ENCODE peak calls at places on chromosomes 4 and X, in seven cellular contexts. One of them, this sample, is unnamed.
A peak's percentile ranks its signal among the peaks of the same experiment; 100 is the strongest.

GRCh38 chr4:74223801-74224200 is 65.9 kb downstream of the MTHFD2L start:
- DNase-seq in epithelial cell of esophagus: peak; percentile 77
- DNase-seq in IMR-90: peak; percentile 59
- DNase-seq in B cell: no peak
- DNase-seq in caudate nucleus: no peak
- DNase-seq in endothelial cell: no peak
- DNase-seq in mucosa of gallbladder: no peak
- DNase-seq in this sample: no peak

GRCh38 chr4:88211473-88212252 is 53.2 kb upstream of the ABCG2 start:
- DNase-seq in epithelial cell of esophagus: peak; percentile 50
- DNase-seq in IMR-90: peak; percentile 46
- DNase-seq in B cell: peak; percentile 69
- DNase-seq in caudate nucleus: peak; percentile 52
- DNase-seq in endothelial cell: peak; percentile 64
- DNase-seq in mucosa of gallbladder: peak; percentile 58
- DNase-seq in this sample: peak; percentile 72

GRCh38 chr4:6799091-6799490 is 16.6 kb downstream of the KIAA0232 start:
- DNase-seq in epithelial cell of esophagus: no peak
- DNase-seq in IMR-90: no peak
- DNase-seq in B cell: no peak
- DNase-seq in caudate nucleus: no peak
- DNase-seq in endothelial cell: no peak
- DNase-seq in mucosa of gallbladder: no peak
- DNase-seq in this sample: no peak

GRCh38 chrX:118523920-118524319 is 28.3 kb downstream of the DOCK11 start:
- DNase-seq in epithelial cell of esophagus: no peak
- DNase-seq in IMR-90: no peak
- DNase-seq in B cell: peak; percentile 23
- DNase-seq in caudate nucleus: no peak
- DNase-seq in endothelial cell: no peak
- DNase-seq in mucosa of gallbladder: no peak
- DNase-seq in this sample: no peak

GRCh38 chrX:141642979-141643378 is 53.5 kb downstream of the SPANXA2 start:
- DNase-seq in epithelial cell of esophagus: peak; percentile 1
- DNase-seq in IMR-90: peak; percentile 15
- DNase-seq in B cell: no peak
- DNase-seq in caudate nucleus: no peak
- DNase-seq in endothelial cell: no peak
- DNase-seq in mucosa of gallbladder: no peak
- DNase-seq in this sample: peak; percentile 3

GRCh38 chrX:74232859-74233258 is 71.1 kb upstream of the ZCCHC13 start:
- DNase-seq in epithelial cell of esophagus: peak; percentile 44
- DNase-seq in IMR-90: peak; percentile 23
- DNase-seq in B cell: no peak
- DNase-seq in caudate nucleus: no peak
- DNase-seq in endothelial cell: no peak
- DNase-seq in mucosa of gallbladder: no peak
- DNase-seq in this sample: no peak

GRCh38 chr4:54663181-54663580 is 5.4 kb downstream of the KIT start:
- DNase-seq in epithelial cell of esophagus: no peak
- DNase-seq in IMR-90: no peak
- DNase-seq in B cell: no peak
- DNase-seq in caudate nucleus: no peak
- DNase-seq in endothelial cell: no peak
- DNase-seq in mucosa of gallbladder: no peak
- DNase-seq in this sample: no peak

GRCh38 chr4:142376204-142376603 is 469.9 kb downstream of the INPP4B start:
- DNase-seq in epithelial cell of esophagus: no peak
- DNase-seq in IMR-90: no peak
- DNase-seq in B cell: no peak
- DNase-seq in caudate nucleus: no peak
- DNase-seq in endothelial cell: no peak
- DNase-seq in mucosa of gallbladder: no peak
- DNase-seq in this sample: no peak

GRCh38 chr4:98514930-98515809 is 143.2 kb downstream of the TSPAN5 start:
- DNase-seq in epithelial cell of esophagus: no peak
- DNase-seq in IMR-90: peak; percentile 54
- DNase-seq in B cell: no peak
- DNase-seq in caudate nucleus: no peak
- DNase-seq in endothelial cell: no peak
- DNase-seq in mucosa of gallbladder: no peak
- DNase-seq in this sample: no peak

GRCh38 chr4:90419124-90419711 is 292.0 kb downstream of the CCSER1 start:
- DNase-seq in epithelial cell of esophagus: peak; percentile 59
- DNase-seq in IMR-90: peak; percentile 37
- DNase-seq in B cell: peak; percentile 19
- DNase-seq in caudate nucleus: no peak
- DNase-seq in endothelial cell: no peak
- DNase-seq in mucosa of gallbladder: no peak
- DNase-seq in this sample: peak; percentile 9

GRCh38 chrX:146707781-146708180 is 101.8 kb upstream of the CXorf51B start:
- DNase-seq in epithelial cell of esophagus: no peak
- DNase-seq in IMR-90: no peak
- DNase-seq in B cell: no peak
- DNase-seq in caudate nucleus: no peak
- DNase-seq in endothelial cell: no peak
- DNase-seq in mucosa of gallbladder: no peak
- DNase-seq in this sample: no peak

GRCh38 chrX:40102393-40103381 is 4.9 kb upstream of the BCOR start:
- DNase-seq in epithelial cell of esophagus: no peak
- DNase-seq in IMR-90: no peak
- DNase-seq in B cell: no peak
- DNase-seq in caudate nucleus: no peak
- DNase-seq in endothelial cell: no peak
- DNase-seq in mucosa of gallbladder: no peak
- DNase-seq in this sample: peak; percentile 49

GRCh38 chrX:141619336-141619735 is 29.8 kb downstream of the SPANXA2 start:
- DNase-seq in epithelial cell of esophagus: no peak
- DNase-seq in IMR-90: peak; percentile 42
- DNase-seq in B cell: no peak
- DNase-seq in caudate nucleus: no peak
- DNase-seq in endothelial cell: no peak
- DNase-seq in mucosa of gallbladder: no peak
- DNase-seq in this sample: no peak

GRCh38 chrX:19064175-19064574 is 58.1 kb downstream of the ADGRG2 start:
- DNase-seq in epithelial cell of esophagus: peak; percentile 72
- DNase-seq in IMR-90: peak; percentile 69
- DNase-seq in B cell: no peak
- DNase-seq in caudate nucleus: no peak
- DNase-seq in endothelial cell: no peak
- DNase-seq in mucosa of gallbladder: no peak
- DNase-seq in this sample: no peak

GRCh38 chr4:110165382-110166285 is 32.8 kb downstream of the ELOVL6 start:
- DNase-seq in epithelial cell of esophagus: peak; percentile 91
- DNase-seq in IMR-90: peak; percentile 83
- DNase-seq in B cell: no peak
- DNase-seq in caudate nucleus: peak; percentile 50
- DNase-seq in endothelial cell: no peak
- DNase-seq in mucosa of gallbladder: peak; percentile 31
- DNase-seq in this sample: no peak

GRCh38 chr4:151460434-151460833 is 51.5 kb downstream of the FHIP1A start:
- DNase-seq in epithelial cell of esophagus: no peak
- DNase-seq in IMR-90: no peak
- DNase-seq in B cell: no peak
- DNase-seq in caudate nucleus: no peak
- DNase-seq in endothelial cell: no peak
- DNase-seq in mucosa of gallbladder: no peak
- DNase-seq in this sample: no peak

GRCh38 chrX:135003876-135004623 is 13.3 kb downstream of the SMIM10 start:
- DNase-seq in epithelial cell of esophagus: peak; percentile 89
- DNase-seq in IMR-90: peak; percentile 87
- DNase-seq in B cell: peak; percentile 86
- DNase-seq in caudate nucleus: peak; percentile 89
- DNase-seq in endothelial cell: peak; percentile 86
- DNase-seq in mucosa of gallbladder: peak; percentile 91
- DNase-seq in this sample: peak; percentile 92

GRCh38 chrX:68286076-68286475 is 147.2 kb downstream of the OPHN1 start:
- DNase-seq in epithelial cell of esophagus: no peak
- DNase-seq in IMR-90: peak; percentile 40
- DNase-seq in B cell: no peak
- DNase-seq in caudate nucleus: no peak
- DNase-seq in endothelial cell: no peak
- DNase-seq in mucosa of gallbladder: no peak
- DNase-seq in this sample: no peak

GRCh38 chr4:151324449-151325319 is 721 bp downstream of the SH3D19 start:
- DNase-seq in epithelial cell of esophagus: peak; percentile 37
- DNase-seq in IMR-90: peak; percentile 47
- DNase-seq in B cell: no peak
- DNase-seq in caudate nucleus: no peak
- DNase-seq in endothelial cell: peak; percentile 38
- DNase-seq in mucosa of gallbladder: peak; percentile 61
- DNase-seq in this sample: peak; percentile 85

GRCh38 chr4:5888222-5888701 is 4.6 kb downstream of the CRMP1 start:
- DNase-seq in epithelial cell of esophagus: no peak
- DNase-seq in IMR-90: no peak
- DNase-seq in B cell: no peak
- DNase-seq in caudate nucleus: peak; percentile 34
- DNase-seq in endothelial cell: peak; percentile 53
- DNase-seq in mucosa of gallbladder: no peak
- DNase-seq in this sample: peak; percentile 78

GRCh38 chrX:10618911-10619310 is 1.5 kb downstream of the MID1 start:
- DNase-seq in epithelial cell of esophagus: no peak
- DNase-seq in IMR-90: no peak
- DNase-seq in B cell: peak; percentile 6
- DNase-seq in caudate nucleus: no peak
- DNase-seq in endothelial cell: no peak
- DNase-seq in mucosa of gallbladder: no peak
- DNase-seq in this sample: no peak

GRCh38 chrX:1534321-1535168 is 2.4 kb downstream of the P2RY8 start:
- DNase-seq in epithelial cell of esophagus: no peak
- DNase-seq in IMR-90: no peak
- DNase-seq in B cell: peak; percentile 57
- DNase-seq in caudate nucleus: no peak
- DNase-seq in endothelial cell: no peak
- DNase-seq in mucosa of gallbladder: no peak
- DNase-seq in this sample: no peak

GRCh38 chr4:88382621-88383020 is 4.0 kb downstream of the HERC6 start:
- DNase-seq in epithelial cell of esophagus: peak; percentile 17
- DNase-seq in IMR-90: no peak
- DNase-seq in B cell: peak; percentile 19
- DNase-seq in caudate nucleus: no peak
- DNase-seq in endothelial cell: no peak
- DNase-seq in mucosa of gallbladder: no peak
- DNase-seq in this sample: no peak

GRCh38 chr4:118774989-118775388 is 60.9 kb downstream of the SEC24D start:
- DNase-seq in epithelial cell of esophagus: peak; percentile 38
- DNase-seq in IMR-90: peak; percentile 61
- DNase-seq in B cell: no peak
- DNase-seq in caudate nucleus: no peak
- DNase-seq in endothelial cell: no peak
- DNase-seq in mucosa of gallbladder: no peak
- DNase-seq in this sample: no peak

GRCh38 chrX:1561164-1561563 is 24.2 kb upstream of the P2RY8 start:
- DNase-seq in epithelial cell of esophagus: no peak
- DNase-seq in IMR-90: no peak
- DNase-seq in B cell: no peak
- DNase-seq in caudate nucleus: no peak
- DNase-seq in endothelial cell: no peak
- DNase-seq in mucosa of gallbladder: no peak
- DNase-seq in this sample: no peak

GRCh38 chr4:122224348-122224747 is 72.2 kb downstream of the BLTP1 start:
- DNase-seq in epithelial cell of esophagus: peak; percentile 11
- DNase-seq in IMR-90: peak; percentile 22
- DNase-seq in B cell: peak; percentile 6
- DNase-seq in caudate nucleus: no peak
- DNase-seq in endothelial cell: peak; percentile 40
- DNase-seq in mucosa of gallbladder: no peak
- DNase-seq in this sample: peak; percentile 43

GRCh38 chr4:51880016-51880915 is 37.3 kb downstream of the DCUN1D4 start:
- DNase-seq in epithelial cell of esophagus: no peak
- DNase-seq in IMR-90: peak; percentile 45
- DNase-seq in B cell: no peak
- DNase-seq in caudate nucleus: no peak
- DNase-seq in endothelial cell: no peak
- DNase-seq in mucosa of gallbladder: no peak
- DNase-seq in this sample: no peak

GRCh38 chrX:42602136-42602535 is 175.8 kb downstream of the PPP1R2C start:
- DNase-seq in epithelial cell of esophagus: no peak
- DNase-seq in IMR-90: no peak
- DNase-seq in B cell: no peak
- DNase-seq in caudate nucleus: no peak
- DNase-seq in endothelial cell: no peak
- DNase-seq in mucosa of gallbladder: no peak
- DNase-seq in this sample: no peak

GRCh38 chr4:128950796-128951195 is 141.3 kb downstream of the JADE1 start:
- DNase-seq in epithelial cell of esophagus: no peak
- DNase-seq in IMR-90: no peak
- DNase-seq in B cell: no peak
- DNase-seq in caudate nucleus: no peak
- DNase-seq in endothelial cell: no peak
- DNase-seq in mucosa of gallbladder: no peak
- DNase-seq in this sample: no peak

GRCh38 chr4:1981251-1982055 is 27.3 kb downstream of the NELFA start:
- DNase-seq in epithelial cell of esophagus: peak; percentile 17
- DNase-seq in IMR-90: peak; percentile 11
- DNase-seq in B cell: no peak
- DNase-seq in caudate nucleus: no peak
- DNase-seq in endothelial cell: no peak
- DNase-seq in mucosa of gallbladder: no peak
- DNase-seq in this sample: no peak

GRCh38 chr4:7470111-7470510 is 35.4 kb upstream of the PSAPL1 start:
- DNase-seq in epithelial cell of esophagus: no peak
- DNase-seq in IMR-90: no peak
- DNase-seq in B cell: no peak
- DNase-seq in caudate nucleus: no peak
- DNase-seq in endothelial cell: no peak
- DNase-seq in mucosa of gallbladder: no peak
- DNase-seq in this sample: no peak

GRCh38 chr4:184444953-184445309 is 29.4 kb downstream of the IRF2 start:
- DNase-seq in epithelial cell of esophagus: no peak
- DNase-seq in IMR-90: no peak
- DNase-seq in B cell: peak; percentile 72
- DNase-seq in caudate nucleus: no peak
- DNase-seq in endothelial cell: no peak
- DNase-seq in mucosa of gallbladder: no peak
- DNase-seq in this sample: peak; percentile 25

GRCh38 chr4:184313058-184313709 is 95.5 kb upstream of the ENPP6 start:
- DNase-seq in epithelial cell of esophagus: no peak
- DNase-seq in IMR-90: no peak
- DNase-seq in B cell: no peak
- DNase-seq in caudate nucleus: no peak
- DNase-seq in endothelial cell: no peak
- DNase-seq in mucosa of gallbladder: no peak
- DNase-seq in this sample: no peak

GRCh38 chr4:86497131-86497530 is 97.0 kb upstream of the PTPN13 start:
- DNase-seq in epithelial cell of esophagus: peak; percentile 52
- DNase-seq in IMR-90: no peak
- DNase-seq in B cell: no peak
- DNase-seq in caudate nucleus: peak; percentile 13
- DNase-seq in endothelial cell: no peak
- DNase-seq in mucosa of gallbladder: peak; percentile 25
- DNase-seq in this sample: no peak

GRCh38 chr4:185128272-185129119 is 14.6 kb upstream of the SLC25A4 start:
- DNase-seq in epithelial cell of esophagus: peak; percentile 60
- DNase-seq in IMR-90: no peak
- DNase-seq in B cell: peak; percentile 63
- DNase-seq in caudate nucleus: peak; percentile 45
- DNase-seq in endothelial cell: peak; percentile 36
- DNase-seq in mucosa of gallbladder: no peak
- DNase-seq in this sample: peak; percentile 86

This sample was measured in retina.